ENCODE peak calls at places on chromosomes 2 and 18, in six cellular contexts. K, Q, P, I, M and H are unnamed samples.

GRCh38 chr2:181738074-181738473 is 57.8 kb upstream of the NEUROD1 start:
- DNase-seq in I (peak; percentile 17), M (no peak), P (no peak), Q (no peak), K (no peak), H (no peak)

GRCh38 chr2:77391119-77391518 is 131.1 kb downstream of the LRRTM4 start:
- DNase-seq in Q (no peak), P (no peak), I (no peak), K (no peak), M (no peak), H (no peak)

GRCh38 chr18:13616041-13616440 is 110.3 kb downstream of the FAM210A start:
- DNase-seq in I (no peak), K (no peak), Q (no peak), M (no peak), P (no peak), H (peak; percentile 36)

GRCh38 chr2:64651590-64651989 is 2.1 kb downstream of the SERTAD2 start:
- DNase-seq in K (no peak), P (no peak), M (no peak), I (no peak), Q (no peak), H (no peak)

GRCh38 chr2:70668911-70669310 is 99.1 kb downstream of the ADD2 start:
- DNase-seq in P (no peak), Q (no peak), I (no peak), K (no peak), M (no peak), H (no peak)

GRCh38 chr18:54116541-54117257 is 107.8 kb downstream of the MBD2 start:
- DNase-seq in K (no peak), Q (no peak), P (no peak), I (no peak), M (no peak), H (no peak)

GRCh38 chr2:130252880-130253645 is 54.8 kb upstream of the TUBA3E start:
- DNase-seq in Q (no peak), M (no peak), P (no peak), I (peak; percentile 32), K (no peak), H (no peak)

GRCh38 chr2:2271471-2271941 is 59.6 kb downstream of the MYT1L start:
- DNase-seq in K (no peak), Q (no peak), M (no peak), P (no peak), I (peak; percentile 34), H (no peak)

GRCh38 chr18:62690416-62690815 is 24.9 kb upstream of the PHLPP1 start:
- DNase-seq in I (no peak), P (no peak), K (no peak), M (no peak), Q (no peak), H (no peak)

GRCh38 chr2:134181219-134181618 is 72.7 kb upstream of the MGAT5 start:
- DNase-seq in K (no peak), I (no peak), Q (peak; percentile 50), M (no peak), P (peak; percentile 25), H (peak; percentile 50)

GRCh38 chr2:149094217-149095015 is 55.9 kb downstream of the LYPD6B start:
- DNase-seq in M (no peak), Q (no peak), K (no peak), I (peak; percentile 88), P (no peak), H (no peak)

GRCh38 chr18:3624818-3625716 is 175.1 kb downstream of the TGIF1 start:
- DNase-seq in P (peak; percentile 77), K (no peak), Q (no peak), M (peak; percentile 56), I (peak; percentile 90), H (peak; percentile 85)

GRCh38 chr2:28343971-28344715 is 48.5 kb upstream of the FOSL2 start:
- DNase-seq in I (no peak), P (no peak), K (no peak), M (no peak), Q (no peak), H (no peak)

GRCh38 chr2:156935611-156936010 is 321.9 kb upstream of the GALNT5 start:
- DNase-seq in P (no peak), Q (no peak), K (no peak), I (no peak), M (no peak), H (no peak)

GRCh38 chr2:157593411-157593810 is 35.3 kb downstream of the ACVR1C start:
- DNase-seq in Q (no peak), M (no peak), K (no peak), I (no peak), P (no peak), H (no peak)

GRCh38 chr2:57343391-57344006 is 703.1 kb upstream of the VRK2 start:
- DNase-seq in Q (no peak), M (no peak), I (no peak), P (no peak), K (no peak), H (no peak)

GRCh38 chr2:101106453-101107181 is 44.6 kb downstream of the TBC1D8 start:
- DNase-seq in K (peak; percentile 54), Q (no peak), M (no peak), P (no peak), I (no peak), H (no peak)

GRCh38 chr18:6382968-6383367 is 31.7 kb downstream of the L3MBTL4 start:
- DNase-seq in Q (no peak), M (no peak), K (no peak), P (no peak), I (no peak), H (no peak)

GRCh38 chr2:34578641-34579040 is 979.5 kb upstream of the FAM98A start:
- DNase-seq in I (no peak), K (no peak), M (no peak), P (no peak), Q (no peak), H (no peak)

GRCh38 chr2:34096552-34097171 is 497.6 kb upstream of the FAM98A start:
- DNase-seq in Q (no peak), I (peak; percentile 38), P (peak; percentile 58), K (peak; percentile 50), M (peak; percentile 0), H (peak; percentile 55)

GRCh38 chr2:113846439-113846838 is 43.5 kb upstream of the ACTR3 start:
- DNase-seq in P (no peak), Q (no peak), I (no peak), M (no peak), K (no peak), H (no peak)

GRCh38 chr18:34494359-34494696 is 215.8 kb upstream of the DTNA start:
- DNase-seq in K (no peak), M (no peak), P (no peak), Q (no peak), I (no peak), H (no peak)

GRCh38 chr2:236249066-236249465 is 15.1 kb downstream of the ASB18 start:
- DNase-seq in K (no peak), Q (no peak), M (no peak), I (no peak), P (no peak), H (no peak)

GRCh38 chr18:62301322-62301721 is 23.8 kb upstream of the TNFRSF11A start:
- DNase-seq in Q (no peak), K (no peak), I (no peak), P (no peak), M (no peak), H (no peak)

GRCh38 chr2:54574860-54575247 is 118.7 kb downstream of the SPTBN1 start:
- DNase-seq in M (no peak), Q (no peak), K (no peak), P (no peak), I (no peak), H (no peak)

GRCh38 chr2:24329700-24330099 is 30.6 kb downstream of the ITSN2 start:
- DNase-seq in M (no peak), P (no peak), Q (peak; percentile 44), I (no peak), K (no peak), H (no peak)

GRCh38 chr18:25896178-25896780 is 194.1 kb downstream of the SS18 start:
- DNase-seq in K (no peak), M (no peak), Q (peak; percentile 33), I (peak; percentile 44), P (peak; percentile 34), H (peak; percentile 34)

GRCh38 chr18:50545936-50546335 is 14.0 kb upstream of the MAPK4 start:
- DNase-seq in Q (no peak), K (no peak), I (no peak), M (no peak), P (no peak), H (no peak)

GRCh38 chr18:26477828-26478466 is 70.4 kb downstream of the KCTD1 start:
- DNase-seq in I (no peak), K (no peak), M (no peak), Q (no peak), P (no peak), H (no peak)

GRCh38 chr2:232957607-232958211 is 55.3 kb downstream of the NGEF start:
- DNase-seq in M (no peak), K (no peak), Q (no peak), I (no peak), P (no peak), H (no peak)